ENCODE peak calls at places on chromosomes 4 and X, in four cellular contexts. W is dermis blood vessel endothelial cell, V is sigmoid colon, P is SK-N-DZ. M is an unnamed sample.

GRCh38 chr4:138650917-138651564 is 364.5 kb upstream of the NOCT start:
- DNase-seq in W (no peak), V (no peak), P (no peak), M (no peak)

GRCh38 chr4:14333616-14334015 is 668.7 kb upstream of the CPEB2 start:
- DNase-seq in W (no peak), V (no peak), P (no peak), M (no peak)

GRCh38 chr4:1813915-1814314 is 20.8 kb downstream of the FGFR3 start:
- DNase-seq in W (peak; percentile 29), V (no peak), P (no peak), M (peak; percentile 22)

GRCh38 chr4:39664828-39665731 is 26.4 kb upstream of the SMIM14 start:
- DNase-seq in W (no peak), V (no peak), P (no peak), M (no peak)

GRCh38 chrX:105451426-105451825 is 230.9 kb upstream of the TEX13A start:
- DNase-seq in W (no peak), V (no peak), P (no peak), M (no peak)

GRCh38 chr4:138892483-138893386 is 122.8 kb upstream of the NOCT start:
- DNase-seq in W (no peak), V (no peak), P (no peak), M (no peak)

GRCh38 chr4:59698041-59698440 is 1502.1 kb upstream of the ADGRL3 start:
- DNase-seq in W (no peak), V (no peak), P (no peak), M (no peak)

GRCh38 chrX:107935664-107936433 is 46.3 kb downstream of the TEX13B start:
- DNase-seq in W (peak; percentile 26), V (no peak), P (no peak), M (no peak)

GRCh38 chr4:8886625-8887406 is 15.2 kb upstream of the HMX1 start:
- DNase-seq in W (no peak), V (no peak), P (no peak), M (no peak)

GRCh38 chr4:42460043-42460442 is 62.8 kb downstream of the SHISA3 start:
- DNase-seq in W (no peak), V (no peak), P (no peak), M (no peak)

GRCh38 chrX:46263494-46263893 is 281.7 kb downstream of the ZNF674 start:
- DNase-seq in W (no peak), V (no peak), P (no peak), M (no peak)

GRCh38 chr4:41814565-41814964 is 66.0 kb upstream of the PHOX2B start:
- DNase-seq in W (peak; percentile 21), V (no peak), P (no peak), M (peak; percentile 96)

GRCh38 chr4:126647756-126648396 is 984.9 kb upstream of the INTU start:
- DNase-seq in W (no peak), V (no peak), P (no peak), M (no peak)

GRCh38 chrX:9414416-9414815 is 50.4 kb upstream of the TBL1X start:
- DNase-seq in W (no peak), V (no peak), P (no peak), M (no peak)

GRCh38 chr4:26028793-26029511 is 114.9 kb downstream of the SMIM20 start:
- DNase-seq in W (peak; percentile 53), V (peak; percentile 88), P (peak; percentile 87), M (peak; percentile 76)

GRCh38 chr4:15239866-15240265 is 188.0 kb upstream of the C1QTNF7 start:
- DNase-seq in W (no peak), V (no peak), P (no peak), M (no peak)

GRCh38 chrX:13283968-13284914 is 35.6 kb downstream of the ATXN3L start:
- DNase-seq in W (peak; percentile 80), V (no peak), P (no peak), M (no peak)

GRCh38 chr4:184316821-184317220 is 99.1 kb upstream of the ENPP6 start:
- DNase-seq in W (no peak), V (no peak), P (no peak), M (no peak)

GRCh38 chrX:106802063-106802387 is 448 bp upstream of the TBC1D8B start:
- DNase-seq in W (peak; percentile 40), V (no peak), P (no peak), M (no peak)

GRCh38 chr4:28357985-28358384 is 1497.3 kb downstream of the STIM2 start:
- DNase-seq in W (no peak), V (no peak), P (peak; percentile 26), M (peak; percentile 62)

GRCh38 chr4:55311792-55312490 is 34.1 kb upstream of the SRD5A3 start:
- DNase-seq in W (no peak), V (no peak), P (no peak), M (peak; percentile 3)

GRCh38 chr4:61614256-61614655 is 414.1 kb downstream of the ADGRL3 start:
- DNase-seq in W (no peak), V (no peak), P (no peak), M (no peak)

GRCh38 chrX:55340896-55341433 is 76.2 kb upstream of the PAGE3 start:
- DNase-seq in W (no peak), V (no peak), P (no peak), M (no peak)

GRCh38 chrX:153973127-153974002 is 811 bp downstream of the TMEM187 start:
- DNase-seq in W (no peak), V (no peak), P (peak; percentile 13), M (peak; percentile 41)

GRCh38 chrX:10884246-10884645 is 226.9 kb upstream of the HCCS start:
- DNase-seq in W (no peak), V (no peak), P (no peak), M (peak; percentile 74)

GRCh38 chrX:38109042-38109904 is 102.9 kb downstream of the SYTL5 start:
- DNase-seq in W (no peak), V (no peak), P (no peak), M (peak; percentile 9)

GRCh38 chr4:177375971-177376370 is 66.3 kb downstream of the AGA start:
- DNase-seq in W (no peak), V (no peak), P (no peak), M (no peak)